ENCODE peak calls at places on chromosomes 3 and 15, in five cellular contexts. Y is fibroblast of lung, R is NCI-H510A treated with DMSO at 0.1 percent for 48 hours, C is T follicular helper cell, J is psoas muscle. H is an unnamed sample.

GRCh38 chr15:81258455-81258854 is 61.8 kb downstream of the IL16 start:
- DNase-seq in R (no peak), Y (no peak), J (no peak), C (no peak), H (no peak)

GRCh38 chr3:107654218-107654617 is 131.5 kb downstream of the BBX start:
- DNase-seq in R (no peak), Y (no peak), C (no peak), J (no peak), H (no peak)

GRCh38 chr3:129013491-129013891 is 12.4 kb downstream of the EFCC1 start:
- DNase-seq in C (no peak), J (no peak), Y (no peak), R (no peak), H (no peak)

GRCh38 chr3:174346571-174346970 is 512.6 kb upstream of the NAALADL2 start:
- DNase-seq in J (no peak), Y (no peak), R (no peak), C (no peak), H (no peak)

GRCh38 chr3:100001514-100002270 is 112.6 kb downstream of the FILIP1L start:
- DNase-seq in C (no peak), Y (no peak), J (no peak), R (peak), H (peak)

GRCh38 chr3:28924744-28925360 is 356.0 kb upstream of the RBMS3 start:
- DNase-seq in R (no peak), C (no peak), J (no peak), Y (no peak), H (no peak)

GRCh38 chr15:33722005-33722672 is 246.2 kb upstream of the CHRM5 start:
- DNase-seq in C (no peak), R (no peak), J (no peak), Y (peak), H (no peak)

GRCh38 chr15:63405683-63406456 is 24.2 kb upstream of the CA12 start:
- DNase-seq in C (no peak), Y (no peak), R (no peak), J (no peak), H (no peak)

GRCh38 chr3:125055165-125055912 is 458 bp downstream of the HEG1 start:
- DNase-seq in Y (no peak), C (no peak), R (no peak), J (peak), H (no peak)

GRCh38 chr3:57694146-57694545 is 1.3 kb upstream of the DENND6A start:
- DNase-seq in R (no peak), C (no peak), Y (no peak), J (no peak), H (no peak)

GRCh38 chr15:94229591-94230365 is 1.6 kb upstream of the MCTP2 start:
- DNase-seq in J (no peak), C (peak), Y (no peak), R (no peak), H (no peak)

GRCh38 chr3:29649815-29650547 is 369.1 kb downstream of the RBMS3 start:
- DNase-seq in R (peak), C (no peak), J (no peak), Y (peak), H (no peak)

GRCh38 chr3:107285197-107285596 is 92.0 kb upstream of the CCDC54 start:
- DNase-seq in Y (peak), J (no peak), C (no peak), R (no peak), H (no peak)

GRCh38 chr3:65861718-65862117 is 177.0 kb downstream of the MAGI1 start:
- DNase-seq in J (no peak), C (no peak), R (no peak), Y (no peak), H (no peak)

GRCh38 chr3:155184027-155184426 is 103.9 kb downstream of the MME start:
- DNase-seq in J (no peak), Y (no peak), R (no peak), C (no peak), H (no peak)

GRCh38 chr3:172924546-172924945 is 174.0 kb downstream of the ECT2 start:
- DNase-seq in J (no peak), R (no peak), Y (no peak), C (no peak), H (no peak)

H was measured in NCI-H345.